ENCODE peak calls at places on chromosome 16, in five cellular contexts. S, H, I, M and E are unnamed samples.
A peak's percentile ranks its signal among the peaks of the same experiment; 100 is the strongest.

GRCh38 chr16:85514601-85515318 is 98.4 kb upstream of the GSE1 start:
- DNase-seq in I (peak; percentile 95), H (peak; percentile 85), M (peak; percentile 84), S (peak; percentile 61), E (no peak)

GRCh38 chr16:5845046-5845445 is 747.5 kb upstream of the EEF2KMT start:
- DNase-seq in M (no peak), I (no peak), S (no peak), H (peak; percentile 38), E (no peak)

GRCh38 chr16:85696761-85697160 is 8.0 kb upstream of the GINS2 start:
- DNase-seq in H (no peak), I (no peak), S (no peak), M (no peak), E (no peak)

GRCh38 chr16:23694707-23695373 is 16.2 kb downstream of the PLK1 start:
- DNase-seq in S (peak; percentile 94), I (no peak), M (no peak), H (no peak), E (peak; percentile 30)

GRCh38 chr16:69469807-69470561 is 45.6 kb downstream of the CYB5B start:
- DNase-seq in I (no peak), H (no peak), M (no peak), S (no peak), E (peak; percentile 43)

GRCh38 chr16:3030872-3031212 is 5.9 kb downstream of the BICDL2 start:
- DNase-seq in S (no peak), M (no peak), H (no peak), I (no peak), E (no peak)

GRCh38 chr16:31333686-31334649 is 21.0 kb upstream of the ITGAX start:
- DNase-seq in I (peak; percentile 42), M (peak; percentile 29), S (peak; percentile 71), H (peak; percentile 17), E (no peak)

GRCh38 chr16:18834873-18835272 is 33.5 kb upstream of the ARL6IP1 start:
- DNase-seq in H (no peak), M (no peak), S (no peak), I (no peak), E (no peak)

GRCh38 chr16:65598626-65599025 is 476.8 kb upstream of the CDH11 start:
- DNase-seq in H (no peak), S (no peak), I (no peak), M (no peak), E (no peak)

GRCh38 chr16:16146380-16147315 is 76.6 kb downstream of the ABCC6 start:
- DNase-seq in M (no peak), H (no peak), S (no peak), I (no peak), E (no peak)

GRCh38 chr16:73315645-73316044 is 267.7 kb upstream of the ZFHX3 start:
- DNase-seq in H (no peak), I (no peak), S (no peak), M (no peak), E (no peak)

GRCh38 chr16:87203060-87203656 is 114.0 kb downstream of the C16orf95 start:
- DNase-seq in S (peak; percentile 89), H (peak; percentile 24), I (peak; percentile 91), M (peak; percentile 75), E (peak; percentile 77)

GRCh38 chr16:15523092-15523541 is 88.7 kb downstream of the BMERB1 start:
- DNase-seq in S (no peak), I (no peak), M (no peak), H (no peak), E (no peak)

DNA sequence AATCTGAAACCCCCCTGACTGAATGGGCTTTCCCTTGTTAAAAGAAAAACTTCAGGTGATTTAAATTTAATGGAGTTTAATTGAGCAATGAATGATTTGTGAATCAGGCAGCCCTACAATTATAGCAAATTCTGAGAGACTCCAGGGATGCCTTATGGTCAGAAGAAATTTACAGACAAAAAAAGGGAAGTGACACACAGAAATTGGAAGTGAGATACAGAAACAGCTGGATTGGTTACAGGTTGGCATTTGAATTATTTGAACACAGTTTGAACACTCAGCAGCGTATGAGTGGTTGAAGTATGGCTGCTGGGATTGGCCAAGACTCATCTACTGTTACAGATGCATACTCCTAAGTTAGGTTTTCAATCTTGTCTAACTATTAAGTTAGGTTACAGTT is 19.0 kb upstream of the CPHXL start:
- DNase-seq in S (no peak), I (no peak), H (no peak), M (no peak), E (no peak)
- H3K4me2 ChIP-seq in S (no peak overlapping the region), I (no peak overlapping the region), H (no peak overlapping the region), M (no peak overlapping the region), E (no peak overlapping the region)

GRCh38 chr16:67317853-67318252 is 8.7 kb downstream of the KCTD19 start:
- DNase-seq in M (no peak), H (no peak), S (no peak), I (no peak), E (no peak)

GRCh38 chr16:67311607-67312449 is 14.7 kb downstream of the KCTD19 start:
- DNase-seq in S (no peak), M (peak; percentile 94), I (peak; percentile 92), H (peak; percentile 100), E (peak; percentile 92)

DNA sequence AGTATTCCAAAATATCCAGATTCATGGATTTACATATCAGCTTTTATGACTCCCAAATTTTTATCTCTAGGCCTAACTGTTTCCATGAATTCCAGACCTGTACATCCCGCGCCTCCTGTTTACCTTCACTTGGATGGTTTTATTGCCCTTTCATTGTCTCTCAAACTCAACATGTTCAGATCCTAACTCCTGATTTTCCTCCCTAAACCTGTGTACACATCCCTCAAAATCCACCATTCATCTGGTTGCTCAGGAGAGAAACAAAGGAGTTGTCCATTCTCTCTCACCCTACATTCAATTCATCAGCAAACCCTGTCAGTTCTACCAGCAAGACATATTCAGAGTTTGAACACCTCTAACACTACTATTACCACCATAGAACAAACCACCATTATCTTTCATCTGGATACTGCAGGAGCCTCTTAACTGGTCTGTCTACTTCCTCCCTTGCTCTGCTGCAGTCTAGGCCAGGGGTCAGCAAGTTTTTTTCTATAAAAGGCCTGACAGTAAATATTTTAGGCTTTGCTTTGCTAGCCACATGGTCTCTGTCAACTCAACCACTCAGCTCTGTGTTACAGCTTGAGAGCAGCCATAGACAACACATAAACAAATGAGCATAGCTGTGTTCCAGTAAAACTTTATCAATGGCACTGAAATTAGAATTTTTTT is 14.0 kb downstream of the KCTD19 start:
- DNase-seq in M (peak; percentile 55), H (no peak), I (no peak), S (no peak), E (peak; percentile 6)
- H3K4me2 ChIP-seq in M (peak overlapping the region; percentile 68), H (no peak overlapping the region), I (peak overlapping the region; percentile 49), S (no peak overlapping the region), E (no peak overlapping the region)

GRCh38 chr16:79402356-79402755 is 198.2 kb downstream of the MAF start:
- DNase-seq in S (no peak), M (no peak), I (no peak), H (no peak), E (no peak)

GRCh38 chr16:79401782-79402181 is 198.8 kb downstream of the MAF start:
- DNase-seq in H (no peak), S (no peak), M (no peak), I (no peak), E (no peak)

GRCh38 chr16:79400462-79401149 is 199.9 kb downstream of the MAF start:
- DNase-seq in I (no peak), S (no peak), H (no peak), M (no peak), E (no peak)

GRCh38 chr16:79402920-79403319 is 197.6 kb downstream of the MAF start:
- DNase-seq in S (no peak), H (no peak), I (no peak), M (no peak), E (no peak)

GRCh38 chr16:79401157-79401556 is 199.4 kb downstream of the MAF start:
- DNase-seq in I (no peak), S (no peak), M (no peak), H (no peak), E (no peak)
- H3K4me2 ChIP-seq in I (no peak overlapping the region), S (no peak overlapping the region), M (no peak overlapping the region), H (no peak overlapping the region), E (no peak overlapping the region)

GRCh38 chr16:89035013-89035697 is 58.1 kb upstream of the CBFA2T3 start:
- DNase-seq in I (no peak), S (peak; percentile 38), M (no peak), H (no peak), E (no peak)
- H3K4me2 ChIP-seq in I (no peak overlapping the region), S (peak overlapping the region; percentile 12), M (no peak overlapping the region), H (no peak overlapping the region), E (no peak overlapping the region)

GRCh38 chr16:20673882-20674683 is 23.4 kb downstream of the ACSM1 start:
- DNase-seq in S (no peak), M (no peak), H (no peak), I (no peak), E (peak; percentile 41)
- H3K4me2 ChIP-seq in S (peak overlapping the region; percentile 70), M (no peak overlapping the region), H (peak overlapping the region; percentile 73), I (no peak overlapping the region), E (no peak overlapping the region)